ENCODE peak calls at places on chromosomes 3 and 15, in six cellular contexts. One of them, this sample, is unnamed. For H3K4me1, the result is how much of the 10 kb centered on the place peaks cover.

GRCh38 chr3:123272547-123272946 is 70.8 kb downstream of the SEC22A start:
- DNase-seq in transverse colon: no peak
- DNase-seq in upper lobe of left lung: no peak
- DNase-seq in HepG2: no peak
- DNase-seq in stomach: no peak
- DNase-seq in K562: no peak
- DNase-seq in this sample: no peak

GRCh38 chr3:184261270-184262165 is at the start of gene CAMK2N2:
- DNase-seq in transverse colon: peak
- DNase-seq in upper lobe of left lung: peak
- DNase-seq in HepG2: peak
- DNase-seq in stomach: peak
- DNase-seq in K562: peak
- DNase-seq in this sample: no peak

GRCh38 chr15:68418611-68419161 is 13.3 kb downstream of the ITGA11 start:
- DNase-seq in transverse colon: peak
- DNase-seq in upper lobe of left lung: no peak
- DNase-seq in HepG2: no peak
- DNase-seq in stomach: peak
- DNase-seq in K562: no peak
- DNase-seq in this sample: no peak

GRCh38 chr3:33202581-33203457 is 15.8 kb downstream of the SUSD5 start:
- DNase-seq in transverse colon: peak
- DNase-seq in upper lobe of left lung: peak
- DNase-seq in HepG2: no peak
- DNase-seq in stomach: peak
- DNase-seq in K562: no peak
- DNase-seq in this sample: no peak

GRCh38 chr3:48077835-48078234 is 61.6 kb upstream of the MAP4 start:
- DNase-seq in transverse colon: no peak
- DNase-seq in upper lobe of left lung: no peak
- DNase-seq in HepG2: no peak
- DNase-seq in stomach: no peak
- DNase-seq in K562: no peak
- DNase-seq in this sample: no peak

GRCh38 chr15:47803767-47804166 is 86.5 kb downstream of the SEMA6D start:
- DNase-seq in transverse colon: no peak
- DNase-seq in upper lobe of left lung: no peak
- DNase-seq in HepG2: no peak
- DNase-seq in stomach: no peak
- DNase-seq in K562: no peak
- DNase-seq in this sample: no peak

GRCh38 chr3:196012481-196012880 is 69.4 kb downstream of the TFRC start:
- DNase-seq in transverse colon: no peak
- DNase-seq in upper lobe of left lung: no peak
- DNase-seq in HepG2: no peak
- DNase-seq in stomach: no peak
- DNase-seq in K562: no peak
- DNase-seq in this sample: no peak

GRCh38 chr3:194384569-194385001 is 14.5 kb downstream of the GP5 start:
- DNase-seq in transverse colon: no peak
- DNase-seq in upper lobe of left lung: no peak
- DNase-seq in HepG2: no peak
- DNase-seq in stomach: no peak
- DNase-seq in K562: no peak
- DNase-seq in this sample: peak

GRCh38 chr3:123877965-123878364 is 6.2 kb downstream of the MYLK start:
- DNase-seq in transverse colon: no peak
- DNase-seq in upper lobe of left lung: no peak
- DNase-seq in HepG2: no peak
- DNase-seq in stomach: no peak
- DNase-seq in K562: no peak
- DNase-seq in this sample: no peak

GRCh38 chr3:187986514-187986934 is 167.4 kb upstream of the LPP start:
- DNase-seq in transverse colon: no peak
- DNase-seq in upper lobe of left lung: peak
- DNase-seq in HepG2: no peak
- DNase-seq in stomach: no peak
- DNase-seq in K562: no peak
- DNase-seq in this sample: no peak

GRCh38 chr3:71172951-71173350 is 410.6 kb downstream of the FOXP1 start:
- DNase-seq in transverse colon: no peak
- DNase-seq in upper lobe of left lung: no peak
- DNase-seq in HepG2: peak
- DNase-seq in stomach: no peak
- DNase-seq in K562: no peak
- DNase-seq in this sample: no peak

GRCh38 chr3:98954806-98955205 is 53.3 kb upstream of the DCBLD2 start:
- DNase-seq in transverse colon: no peak
- DNase-seq in upper lobe of left lung: no peak
- DNase-seq in HepG2: no peak
- DNase-seq in stomach: no peak
- DNase-seq in K562: no peak
- DNase-seq in this sample: no peak

GRCh38 chr3:9214599-9214998 is 34.8 kb downstream of the SRGAP3 start:
- DNase-seq in transverse colon: no peak
- DNase-seq in upper lobe of left lung: no peak
- DNase-seq in HepG2: no peak
- DNase-seq in stomach: no peak
- DNase-seq in K562: no peak
- DNase-seq in this sample: no peak

GRCh38 chr3:151403246-151403645 is 18.7 kb upstream of the P2RY12 start:
- DNase-seq in transverse colon: no peak
- DNase-seq in upper lobe of left lung: no peak
- DNase-seq in HepG2: no peak
- DNase-seq in stomach: no peak
- DNase-seq in K562: no peak
- DNase-seq in this sample: no peak

GRCh38 chr3:150293401-150294001 is 114.6 kb upstream of the TSC22D2 start:
- DNase-seq in transverse colon: no peak
- DNase-seq in upper lobe of left lung: no peak
- DNase-seq in HepG2: no peak
- DNase-seq in stomach: no peak
- DNase-seq in K562: no peak
- DNase-seq in this sample: no peak

GRCh38 chr15:80339601-80340000 is 64.6 kb upstream of the ARNT2 start:
- DNase-seq in transverse colon: no peak
- DNase-seq in upper lobe of left lung: no peak
- DNase-seq in HepG2: no peak
- DNase-seq in stomach: no peak
- DNase-seq in K562: no peak
- DNase-seq in this sample: no peak

GRCh38 chr3:34212671-34213070 is 414.2 kb downstream of the PDCD6IP start:
- DNase-seq in transverse colon: no peak
- DNase-seq in upper lobe of left lung: peak
- DNase-seq in HepG2: no peak
- DNase-seq in stomach: peak
- DNase-seq in K562: no peak
- DNase-seq in this sample: no peak

GRCh38 chr3:118425272-118425837 is 609.3 kb downstream of the IGSF11 start:
- DNase-seq in transverse colon: no peak
- DNase-seq in upper lobe of left lung: no peak
- DNase-seq in HepG2: no peak
- DNase-seq in stomach: no peak
- DNase-seq in K562: no peak
- DNase-seq in this sample: no peak

GRCh38 chr15:22944651-22945050 is 35.5 kb downstream of the CYFIP1 start:
- DNase-seq in transverse colon: peak
- DNase-seq in upper lobe of left lung: no peak
- DNase-seq in HepG2: no peak
- DNase-seq in stomach: no peak
- DNase-seq in K562: no peak
- DNase-seq in this sample: no peak

GRCh38 chr3:45950686-45951600 is 7.7 kb downstream of the CXCR6 start:
- DNase-seq in transverse colon: no peak
- DNase-seq in upper lobe of left lung: no peak
- DNase-seq in HepG2: no peak
- DNase-seq in stomach: peak
- DNase-seq in K562: no peak
- DNase-seq in this sample: peak

GRCh38 chr15:65327651-65328393 is 23.3 kb downstream of the RNU5B-1 start:
- DNase-seq in transverse colon: no peak
- DNase-seq in upper lobe of left lung: no peak
- DNase-seq in HepG2: no peak
- DNase-seq in stomach: no peak
- DNase-seq in K562: peak
- DNase-seq in this sample: no peak

GRCh38 chr3:50570508-50571279 is 1.4 kb downstream of the HEMK1 start:
- DNase-seq in transverse colon: no peak
- DNase-seq in upper lobe of left lung: no peak
- DNase-seq in HepG2: no peak
- DNase-seq in stomach: no peak
- DNase-seq in K562: no peak
- DNase-seq in this sample: no peak

GRCh38 chr3:50567011-50567385 is 549 bp downstream of the C3orf18 start:
- DNase-seq in transverse colon: no peak
- DNase-seq in upper lobe of left lung: no peak
- DNase-seq in HepG2: no peak
- DNase-seq in stomach: no peak
- DNase-seq in K562: no peak
- DNase-seq in this sample: no peak

GRCh38 chr3:50567386-50568182 is at the start of gene C3orf18:
- DNase-seq in transverse colon: peak
- DNase-seq in upper lobe of left lung: peak
- DNase-seq in HepG2: peak
- DNase-seq in stomach: peak
- DNase-seq in K562: peak
- DNase-seq in this sample: peak

GRCh38 chr3:50571486-50571885 is 2.2 kb downstream of the HEMK1 start:
- DNase-seq in transverse colon: no peak
- DNase-seq in upper lobe of left lung: no peak
- DNase-seq in HepG2: no peak
- DNase-seq in stomach: no peak
- DNase-seq in K562: no peak
- DNase-seq in this sample: no peak

DNA sequence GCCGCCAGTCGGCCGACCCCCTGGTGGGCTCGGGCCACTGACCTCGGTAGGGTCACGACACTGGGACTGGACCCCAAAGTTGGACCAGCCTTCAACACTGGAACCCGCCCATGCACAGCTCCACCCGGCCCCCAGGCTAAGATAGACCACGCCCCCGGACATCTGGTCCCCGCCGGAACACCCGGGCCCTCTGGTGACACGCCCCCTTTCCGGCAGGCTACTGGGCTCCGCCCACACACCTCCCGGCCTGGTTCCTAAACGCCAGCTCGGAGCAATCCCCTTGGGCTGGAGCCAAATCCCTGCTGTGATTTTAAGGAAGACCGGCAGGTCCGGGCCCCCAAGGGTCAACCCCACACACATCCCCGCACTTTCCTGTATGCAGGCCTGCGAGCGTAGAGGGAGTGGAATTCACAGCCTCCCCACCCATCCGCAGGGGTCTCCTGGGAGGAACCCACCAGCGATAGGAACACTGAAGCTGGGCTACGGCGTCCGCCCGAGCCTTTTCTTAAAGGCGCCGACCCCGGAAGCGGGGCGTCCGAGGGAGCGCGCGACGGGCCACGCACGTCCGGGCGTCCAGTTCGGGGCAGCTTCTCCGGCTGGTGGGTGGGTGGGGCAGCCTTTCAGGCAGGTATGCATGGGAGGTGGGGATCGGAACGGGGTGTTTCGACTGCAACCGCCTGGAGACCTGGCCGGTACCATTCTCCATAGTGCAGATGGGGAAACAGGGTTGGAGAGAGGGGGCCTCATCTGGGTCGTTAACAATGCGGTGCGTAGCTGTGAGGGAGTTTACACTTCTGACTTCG is at the start of gene HEMK1:
- DNase-seq in transverse colon: peak
- DNase-seq in upper lobe of left lung: peak
- DNase-seq in HepG2: peak
- DNase-seq in stomach: peak
- DNase-seq in K562: peak
- DNase-seq in this sample: peak
- TF ChIP-seq POLR2AphosphoS5 in transverse colon: peak
- TF ChIP-seq POLR2AphosphoS5 in upper lobe of left lung: peak
- TF ChIP-seq POLR2AphosphoS5 in HepG2: peak
- TF ChIP-seq POLR2AphosphoS5 in stomach: peak
- TF ChIP-seq POLR2AphosphoS5 in K562: peak
- TF ChIP-seq POLR2AphosphoS5 in this sample: peak

GRCh38 chr15:90191344-90191687 is 9.8 kb upstream of the SEMA4B start:
- DNase-seq in transverse colon: no peak
- DNase-seq in upper lobe of left lung: no peak
- DNase-seq in HepG2: no peak
- DNase-seq in stomach: no peak
- DNase-seq in K562: no peak
- DNase-seq in this sample: no peak

GRCh38 chr15:90188914-90189748 is 12.0 kb upstream of the SEMA4B start:
- DNase-seq in transverse colon: no peak
- DNase-seq in upper lobe of left lung: peak
- DNase-seq in HepG2: no peak
- DNase-seq in stomach: no peak
- DNase-seq in K562: no peak
- DNase-seq in this sample: no peak

GRCh38 chr15:90190606-90191343 is 10.4 kb upstream of the SEMA4B start:
- DNase-seq in transverse colon: peak
- DNase-seq in upper lobe of left lung: no peak
- DNase-seq in HepG2: no peak
- DNase-seq in stomach: peak
- DNase-seq in K562: peak
- DNase-seq in this sample: peak

GRCh38 chr15:90191795-90192494 is 9.2 kb upstream of the SEMA4B start:
- DNase-seq in transverse colon: peak
- DNase-seq in upper lobe of left lung: peak
- DNase-seq in HepG2: peak
- DNase-seq in stomach: peak
- DNase-seq in K562: peak
- DNase-seq in this sample: peak

GRCh38 chr15:90189781-90190467 is 11.2 kb upstream of the SEMA4B start:
- DNase-seq in transverse colon: no peak
- DNase-seq in upper lobe of left lung: no peak
- DNase-seq in HepG2: no peak
- DNase-seq in stomach: no peak
- DNase-seq in K562: peak
- DNase-seq in this sample: no peak
- H3K4me1 ChIP-seq in transverse colon: half or more
- H3K4me1 ChIP-seq in upper lobe of left lung: half or more
- H3K4me1 ChIP-seq in HepG2: half or more
- H3K4me1 ChIP-seq in stomach: half or more
- H3K4me1 ChIP-seq in K562: under half
- H3K4me1 ChIP-seq in this sample: half or more

DNA sequence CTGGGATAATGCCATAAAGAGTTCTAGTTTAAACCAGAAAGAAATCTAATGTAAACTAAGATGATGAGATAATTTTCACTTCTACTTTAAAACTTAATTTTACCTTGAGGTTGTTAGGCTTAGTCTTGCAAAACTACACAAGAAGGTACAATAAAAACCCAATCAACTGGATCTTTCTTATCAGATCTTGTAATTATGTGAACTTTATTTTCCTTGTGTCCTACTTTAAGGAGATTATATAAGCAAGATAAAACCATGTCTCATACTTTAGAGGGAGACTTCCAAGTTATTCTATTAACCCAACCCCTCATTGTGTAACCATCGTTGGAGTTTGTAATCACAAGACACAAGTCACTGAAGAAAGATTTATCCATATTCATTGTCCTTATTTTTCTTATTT is 165.6 kb downstream of the SERPINI1 start:
- DNase-seq in transverse colon: no peak
- DNase-seq in upper lobe of left lung: no peak
- DNase-seq in HepG2: no peak
- DNase-seq in stomach: no peak
- DNase-seq in K562: no peak
- DNase-seq in this sample: no peak
- TF ChIP-seq POLR2A in transverse colon: no peak
- TF ChIP-seq POLR2A in upper lobe of left lung: no peak
- TF ChIP-seq POLR2A in HepG2: no peak
- TF ChIP-seq POLR2A in stomach: no peak
- TF ChIP-seq POLR2A in K562: no peak
- TF ChIP-seq POLR2A in this sample: no peak

GRCh38 chr3:102092617-102093466 is 243.5 kb downstream of the NFKBIZ start:
- DNase-seq in transverse colon: no peak
- DNase-seq in upper lobe of left lung: no peak
- DNase-seq in HepG2: no peak
- DNase-seq in stomach: no peak
- DNase-seq in K562: no peak
- DNase-seq in this sample: no peak
- TF ChIP-seq POLR2AphosphoS5 in transverse colon: no peak
- TF ChIP-seq POLR2AphosphoS5 in upper lobe of left lung: no peak
- TF ChIP-seq POLR2AphosphoS5 in HepG2: no peak
- TF ChIP-seq POLR2AphosphoS5 in stomach: no peak
- TF ChIP-seq POLR2AphosphoS5 in K562: no peak
- TF ChIP-seq POLR2AphosphoS5 in this sample: no peak